ENCODE peak calls at places on chromosomes 12 and 14, in six cellular contexts. T is endothelial cell of umbilical vein, M is A549, O is HepG2, B is GM12878, H is K562. I is an unnamed sample.

GRCh38 chr12:108907861-108908302 is 28.0 kb downstream of the DAO start:
- DNase-seq in T (no peak), M (peak; percentile 18), O (peak; percentile 10), B (no peak), H (no peak), I (peak; percentile 53)

GRCh38 chr14:94544726-94545125 is 16.5 kb upstream of the SERPINA4 start:
- DNase-seq in T (no peak), M (no peak), O (no peak), B (no peak), H (no peak), I (no peak)

GRCh38 chr12:63151898-63152700 is 1.1 kb upstream of the AVPR1A start:
- DNase-seq in T (peak; percentile 51), M (peak; percentile 69), O (peak; percentile 32), B (no peak), H (peak; percentile 15), I (peak; percentile 63)

GRCh38 chr14:64422753-64423152 is 34.6 kb downstream of the MTHFD1 start:
- DNase-seq in T (no peak), M (no peak), O (no peak), B (no peak), H (no peak), I (no peak)

GRCh38 chr14:79111963-79112362 is 941.8 kb downstream of the NRXN3 start:
- DNase-seq in T (no peak), M (no peak), O (no peak), B (no peak), H (no peak), I (no peak)

GRCh38 chr12:12683725-12684124 is 12.3 kb downstream of the GPR19 start:
- DNase-seq in T (no peak), M (no peak), O (no peak), B (no peak), H (no peak), I (no peak)

GRCh38 chr12:124675881-124676688 is 108.7 kb upstream of the NCOR2 start:
- DNase-seq in T (no peak), M (no peak), O (no peak), B (no peak), H (no peak), I (peak; percentile 63)

GRCh38 chr12:33115716-33116115 is 219.1 kb upstream of the PKP2 start:
- DNase-seq in T (no peak), M (no peak), O (no peak), B (no peak), H (no peak), I (no peak)

GRCh38 chr14:84144166-84144565 is 1385.8 kb upstream of the FLRT2 start:
- DNase-seq in T (peak; percentile 58), M (no peak), O (no peak), B (no peak), H (no peak), I (no peak)

GRCh38 chr14:55556929-55557623 is 22.9 kb upstream of the KTN1 start:
- DNase-seq in T (peak; percentile 94), M (no peak), O (peak; percentile 34), B (no peak), H (no peak), I (no peak)

GRCh38 chr14:40386433-40386832 is 954.2 kb upstream of the FBXO33 start:
- DNase-seq in T (no peak), M (no peak), O (no peak), B (no peak), H (no peak), I (no peak)

GRCh38 chr14:45038865-45039264 is 45.1 kb upstream of the PRPF39 start:
- DNase-seq in T (no peak), M (no peak), O (no peak), B (no peak), H (no peak), I (peak; percentile 7)

GRCh38 chr14:104979758-104980591 is 1.8 kb upstream of the AHNAK2 start:
- DNase-seq in T (peak; percentile 54), M (no peak), O (no peak), B (no peak), H (no peak), I (no peak)

GRCh38 chr12:75683220-75683619 is 171.8 kb upstream of the KRR1 start:
- DNase-seq in T (no peak), M (no peak), O (no peak), B (no peak), H (no peak), I (peak; percentile 12)

GRCh38 chr14:63991833-63992232 is 139.0 kb downstream of the SYNE2 start:
- DNase-seq in T (no peak), M (no peak), O (no peak), B (no peak), H (no peak), I (no peak)

GRCh38 chr14:84029720-84030119 is 1500.2 kb upstream of the FLRT2 start:
- DNase-seq in T (peak; percentile 72), M (no peak), O (no peak), B (no peak), H (no peak), I (no peak)

GRCh38 chr12:124625867-124626675 is 58.7 kb upstream of the NCOR2 start:
- DNase-seq in T (peak; percentile 91), M (peak; percentile 76), O (peak; percentile 16), B (no peak), H (peak; percentile 70), I (peak; percentile 79)

GRCh38 chr12:66647034-66647691 is 31.7 kb downstream of the GRIP1 start:
- DNase-seq in T (no peak), M (no peak), O (no peak), B (no peak), H (no peak), I (no peak)

GRCh38 chr12:19082365-19082911 is 47.1 kb upstream of the PLEKHA5 start:
- DNase-seq in T (no peak), M (no peak), O (no peak), B (no peak), H (no peak), I (no peak)
- TF ChIP-seq MYC in T (no peak), M (no peak), O (no peak), B (no peak), H (no peak), I (no peak)

GRCh38 chr12:51047655-51048540 is at the start of gene LETMD1:
- DNase-seq in T (peak; percentile 99), M (peak; percentile 99), O (peak; percentile 98), B (peak; percentile 98), H (peak; percentile 85), I (peak; percentile 99)
- TF ChIP-seq POLR2A in T (peak; percentile 94), M (peak; percentile 69), O (peak; percentile 89), B (peak; percentile 95), H (peak; percentile 96), I (peak; percentile 87)

GRCh38 chr12:62044450-62044849 is 215.8 kb upstream of the USP15 start:
- DNase-seq in T (no peak), M (no peak), O (no peak), B (no peak), H (no peak), I (no peak)
- TF ChIP-seq MYC in T (no peak), M (no peak), O (no peak), B (no peak), H (no peak), I (no peak)

GRCh38 chr12:92551853-92552397 is 150.9 kb upstream of the PLEKHG7 start:
- DNase-seq in T (no peak), M (peak; percentile 26), O (no peak), B (peak; percentile 98), H (no peak), I (peak; percentile 46)
- TF ChIP-seq POLR2A in T (no peak), M (no peak), O (no peak), B (peak; percentile 57), H (no peak), I (no peak)

GRCh38 chr14:59253527-59253926 is 65.1 kb downstream of the DAAM1 start:
- DNase-seq in T (no peak), M (no peak), O (no peak), B (no peak), H (no peak), I (peak; percentile 31)

GRCh38 chr14:59252772-59253500 is 64.5 kb downstream of the DAAM1 start:
- DNase-seq in T (no peak), M (no peak), O (no peak), B (no peak), H (no peak), I (no peak)

GRCh38 chr14:59251811-59252771 is 63.6 kb downstream of the DAAM1 start:
- DNase-seq in T (no peak), M (no peak), O (no peak), B (no peak), H (no peak), I (no peak)

GRCh38 chr14:59254911-59255545 is 66.6 kb downstream of the DAAM1 start:
- DNase-seq in T (peak; percentile 44), M (no peak), O (no peak), B (no peak), H (no peak), I (no peak)

DNA sequence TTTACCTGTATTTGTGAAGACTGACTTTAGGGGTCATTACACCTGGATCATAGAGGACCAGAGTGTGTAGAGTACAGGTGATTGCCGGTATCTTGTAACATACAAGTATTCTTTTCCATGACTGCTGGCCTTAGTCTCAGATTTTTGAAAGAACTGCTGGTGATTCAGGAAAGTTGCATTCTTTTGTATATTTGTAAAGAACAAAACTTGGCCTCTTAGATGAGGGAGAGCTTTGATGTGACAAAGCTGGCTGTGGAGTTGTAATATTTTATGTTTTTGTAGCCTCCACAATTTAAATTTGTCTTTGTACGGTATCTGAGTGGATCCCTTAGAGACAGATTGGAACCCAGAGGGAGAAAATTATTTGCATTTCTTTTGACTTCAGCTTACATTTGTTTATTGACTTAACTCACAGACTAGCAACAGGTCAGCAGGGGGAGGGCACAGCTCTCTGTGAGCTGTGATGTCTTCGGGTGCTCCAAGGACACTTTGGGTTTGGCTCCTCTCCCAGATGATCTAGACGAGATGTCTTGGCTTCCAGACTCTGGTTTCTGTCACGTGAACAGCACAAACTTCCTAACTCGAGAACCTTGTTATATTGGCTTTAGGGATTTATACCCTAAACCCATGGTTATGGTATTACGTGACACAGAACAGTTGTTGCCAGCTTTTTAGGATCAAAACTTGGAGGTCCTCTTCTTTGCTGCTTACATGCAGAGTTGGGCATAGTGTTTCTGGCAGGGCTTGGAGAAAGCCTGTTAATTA is 65.9 kb downstream of the DAAM1 start:
- DNase-seq in T (peak; percentile 54), M (no peak), O (no peak), B (no peak), H (no peak), I (no peak)
- TF ChIP-seq MYC in T (no peak), M (no peak), O (no peak), B (no peak), H (no peak), I (no peak)